ENCODE peak calls at places on chromosome 9, in six cellular contexts. E is neural progenitor cell, P is SK-N-SH, D is PC-3, H is OCI-LY7, R is HCT116. V is an unnamed sample.

GRCh38 chr9:96129698-96130097 is 172.3 kb downstream of the HSD17B3 start:
- DNase-seq in E (peak), P (peak), D (no peak), H (no peak), R (no peak), V (no peak)

GRCh38 chr9:101495810-101496209 is 37.8 kb upstream of the RNF20 start:
- DNase-seq in E (no peak), P (no peak), D (peak), H (no peak), R (no peak), V (no peak)

GRCh38 chr9:126148523-126148870 is 178.1 kb upstream of the MVB12B start:
- DNase-seq in E (no peak), P (no peak), D (no peak), H (no peak), R (no peak), V (no peak)

GRCh38 chr9:128152133-128152780 is 3.0 kb downstream of the LCN2 start:
- DNase-seq in E (no peak), P (no peak), D (no peak), H (no peak), R (no peak), V (no peak)

GRCh38 chr9:100196828-100197227 is 97.8 kb downstream of the INVS start:
- DNase-seq in E (no peak), P (peak), D (no peak), H (no peak), R (no peak), V (no peak)

GRCh38 chr9:97895695-97896332 is 26.5 kb downstream of the TRMO start:
- DNase-seq in E (peak), P (no peak), D (peak), H (peak), R (peak), V (peak)

GRCh38 chr9:134816264-134816663 is 64.3 kb upstream of the FCN2 start:
- DNase-seq in E (no peak), P (no peak), D (no peak), H (no peak), R (no peak), V (no peak)

GRCh38 chr9:20236676-20237075 is 385.6 kb downstream of the MLLT3 start:
- DNase-seq in E (no peak), P (no peak), D (no peak), H (no peak), R (no peak), V (no peak)

GRCh38 chr9:105216440-105217178 is 27.8 kb upstream of the SLC44A1 start:
- DNase-seq in E (no peak), P (no peak), D (no peak), H (no peak), R (no peak), V (no peak)

GRCh38 chr9:116153765-116154333 is at the start of gene PAPPA:
- DNase-seq in E (no peak), P (no peak), D (no peak), H (no peak), R (no peak), V (no peak)

GRCh38 chr9:111271047-111271446 is 59.0 kb downstream of the OR2K2 start:
- DNase-seq in E (no peak), P (peak), D (no peak), H (no peak), R (no peak), V (no peak)

GRCh38 chr9:92770005-92770995 is 5.7 kb upstream of the BICD2 start:
- DNase-seq in E (no peak), P (no peak), D (no peak), H (peak), R (no peak), V (no peak)

GRCh38 chr9:20619492-20619860 is 2.8 kb downstream of the MLLT3 start:
- DNase-seq in E (no peak), P (no peak), D (peak), H (no peak), R (no peak), V (no peak)

GRCh38 chr9:9743822-9744221 is 869.0 kb downstream of the PTPRD start:
- DNase-seq in E (no peak), P (no peak), D (no peak), H (no peak), R (no peak), V (no peak)

GRCh38 chr9:4970970-4971641 is 14.0 kb upstream of the JAK2 start:
- DNase-seq in E (no peak), P (no peak), D (no peak), H (peak), R (no peak), V (peak)

GRCh38 chr9:78130004-78130403 is 98.4 kb upstream of the GNAQ start:
- DNase-seq in E (peak), P (peak), D (peak), H (peak), R (peak), V (no peak)

GRCh38 chr9:135284386-135285134 is 195.0 kb upstream of the PPP1R26 start:
- DNase-seq in E (no peak), P (no peak), D (no peak), H (no peak), R (no peak), V (no peak)

GRCh38 chr9:29555452-29555851 is 1982.2 kb upstream of the C9orf72 start:
- DNase-seq in E (no peak), P (no peak), D (no peak), H (no peak), R (no peak), V (no peak)

GRCh38 chr9:759983-760715 is 81.3 kb upstream of the DMRT1 start:
- DNase-seq in E (no peak), P (no peak), D (no peak), H (no peak), R (no peak), V (no peak)

GRCh38 chr9:75889577-75889976 is 896 bp upstream of the PCSK5 start:
- DNase-seq in E (no peak), P (no peak), D (no peak), H (no peak), R (no peak), V (no peak)

GRCh38 chr9:98774746-98775145 is 21.6 kb downstream of the ANKS6 start:
- DNase-seq in E (peak), P (peak), D (no peak), H (no peak), R (no peak), V (no peak)

GRCh38 chr9:93577045-93577939 is 908 bp downstream of the PHF2 start:
- DNase-seq in E (peak), P (peak), D (peak), H (peak), R (no peak), V (peak)

GRCh38 chr9:129209109-129209508 is 31.0 kb upstream of the IER5L start:
- DNase-seq in E (no peak), P (no peak), D (no peak), H (no peak), R (no peak), V (no peak)

GRCh38 chr9:134377976-134378375 is 51.7 kb downstream of the RXRA start:
- DNase-seq in E (no peak), P (peak), D (peak), H (no peak), R (no peak), V (no peak)

GRCh38 chr9:106771618-106772017 is 91.3 kb upstream of the ZNF462 start:
- DNase-seq in E (no peak), P (no peak), D (no peak), H (no peak), R (no peak), V (no peak)

GRCh38 chr9:128552744-128553221 is 396 bp downstream of the SPTAN1 start:
- DNase-seq in E (peak), P (peak), D (peak), H (peak), R (no peak), V (peak)

GRCh38 chr9:127199001-127199791 is 65.4 kb upstream of the GARNL3 start:
- DNase-seq in E (peak), P (peak), D (peak), H (peak), R (peak), V (peak)

GRCh38 chr9:135525241-135526088 is 4.2 kb downstream of the LCN1 start:
- DNase-seq in E (no peak), P (no peak), D (no peak), H (no peak), R (no peak), V (no peak)

GRCh38 chr9:15722888-15723287 is 170.0 kb downstream of the CCDC171 start:
- DNase-seq in E (peak), P (no peak), D (no peak), H (no peak), R (no peak), V (no peak)

GRCh38 chr9:83441390-83441789 is 96.8 kb downstream of the FRMD3 start:
- DNase-seq in E (no peak), P (no peak), D (peak), H (no peak), R (no peak), V (no peak)

GRCh38 chr9:90795879-90796317 is 5.7 kb upstream of the SYK start:
- DNase-seq in E (no peak), P (no peak), D (no peak), H (peak), R (no peak), V (no peak)

GRCh38 chr9:124273428-124274153 is 15.8 kb downstream of the NEK6 start:
- DNase-seq in E (no peak), P (no peak), D (no peak), H (no peak), R (no peak), V (no peak)

GRCh38 chr9:104993291-104993963 is 65.5 kb upstream of the ABCA1 start:
- DNase-seq in E (peak), P (no peak), D (no peak), H (no peak), R (no peak), V (no peak)

GRCh38 chr9:28999806-29000205 is 1426.5 kb upstream of the C9orf72 start:
- DNase-seq in E (no peak), P (no peak), D (peak), H (no peak), R (no peak), V (no peak)

GRCh38 chr9:114424126-114424525 is 36.3 kb upstream of the AKNA start:
- DNase-seq in E (no peak), P (no peak), D (no peak), H (no peak), R (no peak), V (no peak)

GRCh38 chr9:24286761-24287160 is 258.9 kb downstream of the IZUMO3 start:
- DNase-seq in E (no peak), P (no peak), D (no peak), H (no peak), R (no peak), V (no peak)

GRCh38 chr9:19828586-19828985 is 39.7 kb upstream of the SLC24A2 start:
- DNase-seq in E (no peak), P (no peak), D (no peak), H (no peak), R (no peak), V (no peak)

GRCh38 chr9:30630459-30630858 is 1754.0 kb upstream of the ACO1 start:
- DNase-seq in E (no peak), P (no peak), D (no peak), H (no peak), R (no peak), V (no peak)

GRCh38 chr9:13750061-13750460 is 470.6 kb upstream of the MPDZ start:
- DNase-seq in E (no peak), P (no peak), D (peak), H (no peak), R (no peak), V (no peak)

GRCh38 chr9:18256574-18256973 is 217.4 kb upstream of the ADAMTSL1 start:
- DNase-seq in E (no peak), P (no peak), D (no peak), H (no peak), R (no peak), V (no peak)

GRCh38 chr9:18261143-18261542 is 212.8 kb upstream of the ADAMTSL1 start:
- DNase-seq in E (no peak), P (no peak), D (no peak), H (no peak), R (no peak), V (no peak)

GRCh38 chr9:18255747-18256146 is 218.2 kb upstream of the ADAMTSL1 start:
- DNase-seq in E (no peak), P (peak), D (no peak), H (no peak), R (no peak), V (no peak)

GRCh38 chr9:18263367-18263766 is 210.6 kb upstream of the ADAMTSL1 start:
- DNase-seq in E (no peak), P (no peak), D (no peak), H (no peak), R (no peak), V (no peak)

GRCh38 chr9:18260527-18260926 is 213.4 kb upstream of the ADAMTSL1 start:
- DNase-seq in E (no peak), P (peak), D (peak), H (no peak), R (no peak), V (no peak)
- TF ChIP-seq EZH2phosphoT487 in E (no peak), P (no peak), D (no peak), H (no peak), R (no peak), V (no peak)

GRCh38 chr9:21933865-21934264 is 60.3 kb downstream of the CDKN2A start:
- DNase-seq in E (no peak), P (no peak), D (peak), H (no peak), R (no peak), V (no peak)

GRCh38 chr9:21935631-21936030 is 58.6 kb downstream of the CDKN2A start:
- DNase-seq in E (no peak), P (no peak), D (no peak), H (no peak), R (no peak), V (no peak)

GRCh38 chr9:21931428-21931827 is 62.8 kb downstream of the CDKN2A start:
- DNase-seq in E (no peak), P (no peak), D (no peak), H (no peak), R (no peak), V (no peak)

GRCh38 chr9:21936161-21936560 is 58.0 kb downstream of the CDKN2A start:
- DNase-seq in E (no peak), P (no peak), D (no peak), H (no peak), R (no peak), V (no peak)

GRCh38 chr9:21933281-21933680 is 60.9 kb downstream of the CDKN2A start:
- DNase-seq in E (no peak), P (no peak), D (no peak), H (no peak), R (peak), V (no peak)
- H3K4me2 ChIP-seq in E (no peak), P (peak), D (no peak), H (no peak), R (peak), V (no peak)

GRCh38 chr9:6428940-6429889 is 16.2 kb downstream of the UHRF2 start:
- DNase-seq in E (no peak), P (no peak), D (no peak), H (peak), R (no peak), V (peak)
- TF ChIP-seq EZH2phosphoT487 in E (no peak), P (no peak), D (no peak), H (no peak), R (no peak), V (no peak)

GRCh38 chr9:36031774-36032565 is 4.7 kb upstream of the RECK start:
- DNase-seq in E (no peak), P (no peak), D (no peak), H (no peak), R (no peak), V (no peak)
- H3K4me2 ChIP-seq in E (no peak), P (peak), D (no peak), H (no peak), R (no peak), V (no peak)

GRCh38 chr9:112780637-112781036 is 30.1 kb downstream of the SNX30 start:
- DNase-seq in E (no peak), P (no peak), D (no peak), H (no peak), R (no peak), V (no peak)

GRCh38 chr9:112774006-112774996 is 23.7 kb downstream of the SNX30 start:
- DNase-seq in E (no peak), P (no peak), D (no peak), H (peak), R (no peak), V (peak)

GRCh38 chr9:112772551-112772950 is 22.0 kb downstream of the SNX30 start:
- DNase-seq in E (no peak), P (no peak), D (no peak), H (no peak), R (no peak), V (no peak)

GRCh38 chr9:112782218-112782617 is 31.7 kb downstream of the SNX30 start:
- DNase-seq in E (no peak), P (no peak), D (no peak), H (no peak), R (no peak), V (no peak)

GRCh38 chr9:112777914-112778313 is 27.4 kb downstream of the SNX30 start:
- DNase-seq in E (no peak), P (no peak), D (peak), H (no peak), R (no peak), V (no peak)
- TF ChIP-seq EZH2phosphoT487 in E (no peak), P (no peak), D (no peak), H (no peak), R (no peak), V (no peak)

GRCh38 chr9:122096620-122097415 is 3.7 kb upstream of the TTLL11 start:
- DNase-seq in E (no peak), P (no peak), D (no peak), H (no peak), R (no peak), V (no peak)

GRCh38 chr9:122091682-122092592 is 1.2 kb downstream of the TTLL11 start:
- DNase-seq in E (no peak), P (no peak), D (no peak), H (peak), R (no peak), V (no peak)

GRCh38 chr9:122097679-122098315 is 4.7 kb upstream of the TTLL11 start:
- DNase-seq in E (no peak), P (no peak), D (no peak), H (no peak), R (no peak), V (no peak)

GRCh38 chr9:122092611-122093506 is at the start of gene TTLL11:
- DNase-seq in E (peak), P (peak), D (peak), H (peak), R (peak), V (peak)

DNA sequence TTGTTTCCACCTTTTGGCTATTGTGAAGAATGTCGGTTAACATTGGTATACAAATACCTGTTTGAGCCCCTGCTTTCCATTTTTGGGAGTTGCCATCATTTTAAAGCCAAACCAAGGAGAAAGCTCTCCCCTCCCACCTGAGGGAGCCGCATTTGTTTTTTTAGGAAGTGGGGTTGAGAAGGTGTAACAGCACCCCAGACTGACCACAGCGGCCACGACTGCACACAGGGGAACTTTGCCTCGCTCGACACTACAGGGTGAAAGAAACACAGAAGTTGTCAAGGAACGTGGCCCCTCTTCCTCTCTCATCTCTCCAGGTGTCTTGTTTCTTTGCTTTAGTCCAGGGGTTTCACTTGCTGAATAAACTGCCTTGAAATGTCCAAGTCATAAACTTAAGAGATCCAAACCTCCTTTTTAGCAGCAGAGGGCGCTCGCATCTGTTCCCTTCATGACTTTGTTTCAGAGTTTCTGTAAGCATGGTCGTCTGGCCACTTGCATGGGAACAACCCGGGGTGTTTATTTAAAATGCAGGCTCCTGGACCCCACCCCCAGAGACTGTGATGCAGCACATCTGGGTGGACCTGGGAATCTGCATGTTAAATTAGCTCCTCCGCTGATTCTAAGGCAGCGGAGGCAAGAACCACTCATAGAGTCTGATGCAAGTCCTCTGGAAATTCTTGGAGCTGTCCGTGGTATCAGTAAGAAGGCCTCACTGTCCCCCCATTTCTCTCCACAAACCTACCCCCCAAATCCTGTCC is 2.1 kb upstream of the TTLL11 start:
- DNase-seq in E (peak), P (peak), D (peak), H (peak), R (peak), V (peak)
- H3K4me2 ChIP-seq in E (no peak), P (no peak), D (peak), H (peak), R (peak), V (peak)

GRCh38 chr9:136603901-136604816 is 58.3 kb upstream of the NOTCH1 start:
- DNase-seq in E (no peak), P (no peak), D (no peak), H (no peak), R (no peak), V (no peak)
- TF ChIP-seq EZH2phosphoT487 in E (no peak), P (no peak), D (no peak), H (no peak), R (no peak), V (no peak)

GRCh38 chr9:89387970-89388867 is 69.9 kb downstream of the SECISBP2 start:
- DNase-seq in E (no peak), P (no peak), D (no peak), H (no peak), R (no peak), V (no peak)
- H3K4me2 ChIP-seq in E (no peak), P (no peak), D (no peak), H (no peak), R (no peak), V (no peak)

GRCh38 chr9:136567651-136568287 is 21.9 kb upstream of the NOTCH1 start:
- DNase-seq in E (peak), P (no peak), D (peak), H (no peak), R (peak), V (no peak)
- TF ChIP-seq EZH2phosphoT487 in E (no peak), P (no peak), D (no peak), H (no peak), R (no peak), V (no peak)

V was measured in MM.1S.